ENCODE peak calls at places on chromosome 9, in four cellular contexts. M is Caco-2, A is heart left ventricle, T is heart right ventricle. D is an unnamed sample. For H3K4me1, the result is how much of the 10 kb centered on the place peaks cover.

GRCh38 chr9:123349691-123350480 is 6.1 kb upstream of the CRB2 start:
- DNase-seq in T (no peak), A (peak), M (peak), D (no peak)

GRCh38 chr9:134338394-134339182 is 12.3 kb downstream of the RXRA start:
- DNase-seq in A (no peak), T (no peak), M (no peak), D (no peak)

GRCh38 chr9:120893585-120893857 is 16.5 kb upstream of the PHF19 start:
- DNase-seq in M (no peak), T (no peak), A (no peak), D (no peak)

GRCh38 chr9:118362596-118362995 is 658.4 kb downstream of the TLR4 start:
- DNase-seq in A (no peak), T (no peak), M (no peak), D (no peak)

GRCh38 chr9:130286781-130287428 is 21.3 kb downstream of the HMCN2 start:
- DNase-seq in A (peak), M (no peak), T (no peak), D (no peak)

GRCh38 chr9:135348788-135349150 is 130.8 kb upstream of the PPP1R26 start:
- DNase-seq in M (no peak), A (no peak), T (no peak), D (no peak)

GRCh38 chr9:120331913-120332312 is 248.1 kb downstream of the CDK5RAP2 start:
- DNase-seq in A (no peak), M (no peak), T (no peak), D (no peak)

GRCh38 chr9:134307674-134308638 is 18.3 kb upstream of the RXRA start:
- DNase-seq in T (peak), A (no peak), M (no peak), D (peak)

GRCh38 chr9:87179556-87180340 is 232.4 kb upstream of the GAS1 start:
- DNase-seq in T (no peak), M (no peak), A (no peak), D (no peak)

GRCh38 chr9:91953723-91954122 is 3.7 kb upstream of the ROR2 start:
- DNase-seq in T (no peak), M (no peak), A (no peak), D (no peak)

GRCh38 chr9:121059998-121060636 is 10.0 kb upstream of the C5 start:
- DNase-seq in M (no peak), A (peak), T (no peak), D (no peak)

GRCh38 chr9:33159760-33160127 is 7.4 kb downstream of the B4GALT1 start:
- DNase-seq in T (peak), A (peak), M (no peak), D (peak)

GRCh38 chr9:38000735-38001134 is 68.3 kb downstream of the SHB start:
- DNase-seq in T (no peak), M (no peak), A (no peak), D (no peak)

GRCh38 chr9:33676746-33677505 is 118.4 kb upstream of the PRSS3 start:
- DNase-seq in A (peak), T (peak), M (no peak), D (peak)

GRCh38 chr9:135939351-135940265 is 21.6 kb downstream of the UBAC1 start:
- DNase-seq in M (no peak), A (no peak), T (no peak), D (no peak)

GRCh38 chr9:69136781-69137180 is 37.3 kb upstream of the TJP2 start:
- DNase-seq in T (no peak), M (no peak), A (no peak), D (no peak)

GRCh38 chr9:107389617-107390071 is 99.9 kb downstream of the KLF4 start:
- DNase-seq in M (peak), A (no peak), T (peak), D (peak)

GRCh38 chr9:122222741-122223140 is 6.0 kb downstream of the LHX6 start:
- DNase-seq in M (no peak), T (no peak), A (no peak), D (no peak)

GRCh38 chr9:122221223-122221811 is 7.4 kb downstream of the LHX6 start:
- DNase-seq in A (no peak), M (no peak), T (no peak), D (no peak)

GRCh38 chr9:122218885-122219855 is 9.6 kb downstream of the LHX6 start:
- DNase-seq in A (no peak), M (no peak), T (no peak), D (no peak)

GRCh38 chr9:122219856-122220672 is 8.7 kb downstream of the LHX6 start:
- DNase-seq in T (no peak), A (no peak), M (no peak), D (no peak)

DNA sequence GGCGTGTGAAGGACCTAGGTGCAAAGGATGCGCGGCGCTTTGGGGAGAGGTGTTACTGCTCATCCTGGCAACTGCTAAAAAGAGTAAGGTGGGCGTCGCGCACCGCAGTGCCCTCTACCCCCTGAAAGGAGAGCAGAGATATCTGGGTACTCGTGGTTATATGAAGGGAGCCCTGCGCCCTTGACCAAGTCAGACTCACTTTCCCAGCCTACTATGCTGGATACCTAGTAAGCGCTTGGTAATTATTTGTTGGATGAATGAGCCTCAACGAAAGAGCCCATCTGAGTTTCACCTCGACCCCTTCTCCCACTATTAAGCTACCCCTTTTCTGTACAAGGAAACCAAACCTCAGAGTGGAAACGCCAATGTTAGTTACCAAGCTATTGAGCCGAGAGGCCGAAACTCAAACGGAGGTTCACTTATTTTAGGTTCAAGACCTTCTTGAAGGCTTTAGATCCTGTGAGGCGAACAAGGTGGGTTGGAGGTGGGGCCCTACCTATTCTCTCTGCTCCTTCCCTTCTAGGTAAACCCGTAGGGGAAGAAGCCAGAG is 8.0 kb downstream of the LHX6 start:
- DNase-seq in A (no peak), M (no peak), T (no peak), D (no peak)
- H3K4me3 ChIP-seq in A (no peak), M (no peak), T (no peak), D (peak)

DNA sequence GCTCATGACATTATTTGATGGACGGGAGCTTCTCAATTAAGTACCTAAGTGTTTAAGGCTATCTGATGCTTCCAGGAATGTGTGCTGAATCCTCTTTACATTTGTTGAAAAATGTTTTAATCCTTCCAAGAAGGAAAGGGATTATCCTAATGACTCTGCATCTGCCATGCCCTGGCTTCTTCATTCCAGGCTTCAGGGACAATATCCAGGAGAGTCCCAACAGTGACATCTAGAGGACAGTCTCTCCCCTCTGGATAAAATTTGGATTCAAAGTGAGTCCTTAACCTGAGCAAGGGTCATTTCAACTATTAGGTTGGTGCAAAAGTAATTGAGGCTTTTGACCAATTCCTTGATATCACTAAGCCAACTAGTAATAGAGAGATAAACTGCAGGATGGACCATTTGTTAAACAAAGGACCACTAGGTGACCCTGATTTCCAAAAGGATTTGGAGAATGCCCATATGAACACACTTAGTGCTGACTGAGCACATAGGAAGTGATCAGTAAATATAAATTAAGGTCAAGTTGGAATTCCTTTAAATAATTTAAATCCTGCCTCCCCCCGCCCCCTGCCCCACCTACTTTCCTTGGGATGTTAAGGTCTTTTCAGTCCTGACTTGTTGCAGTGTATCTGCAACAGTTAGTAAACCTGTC is 19.1 kb downstream of the TNFSF8 start:
- DNase-seq in M (no peak), A (no peak), T (no peak), D (no peak)
- H3K4me1 ChIP-seq in M (under half), A (under half), T (under half), D (under half)

GRCh38 chr9:75454043-75454442 is 365.7 kb downstream of the OSTF1 start:
- DNase-seq in A (no peak), T (no peak), M (no peak), D (no peak)

GRCh38 chr9:75451045-75451444 is 362.7 kb downstream of the OSTF1 start:
- DNase-seq in T (no peak), M (no peak), A (no peak), D (no peak)

GRCh38 chr9:75451505-75451904 is 363.2 kb downstream of the OSTF1 start:
- DNase-seq in A (no peak), M (no peak), T (no peak), D (no peak)

GRCh38 chr9:75454891-75455290 is 366.6 kb downstream of the OSTF1 start:
- DNase-seq in T (no peak), M (no peak), A (no peak), D (no peak)

DNA sequence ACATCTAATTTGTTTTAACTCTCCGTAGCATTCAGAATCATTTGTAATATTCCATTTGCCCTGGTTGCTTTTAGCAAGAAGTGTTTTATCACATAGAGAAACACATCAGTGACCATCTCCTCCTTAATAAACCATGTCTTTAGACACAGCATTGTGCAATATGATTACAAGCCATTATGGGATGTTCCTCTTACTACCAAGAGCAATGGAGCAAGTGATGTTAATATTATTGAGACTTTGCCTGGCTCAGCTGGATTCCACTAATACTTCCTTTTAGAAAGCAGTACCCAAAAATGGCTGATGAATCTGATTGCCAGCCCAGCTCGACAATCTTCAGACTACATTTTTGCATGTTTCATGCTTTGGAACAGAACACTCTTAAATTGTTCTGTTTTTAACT is 364.2 kb downstream of the OSTF1 start:
- DNase-seq in A (no peak), T (no peak), M (no peak), D (no peak)
- H3K4me3 ChIP-seq in A (no peak), T (no peak), M (no peak), D (no peak)

GRCh38 chr9:111644195-111644772 is 13.2 kb downstream of the DNAJC25 start:
- DNase-seq in M (peak), A (no peak), T (no peak), D (no peak)

GRCh38 chr9:111646417-111646816 is 15.0 kb upstream of the GNG10 start:
- DNase-seq in A (no peak), M (no peak), T (no peak), D (no peak)

GRCh38 chr9:111645806-111646205 is 14.7 kb downstream of the DNAJC25 start:
- DNase-seq in A (no peak), M (no peak), T (no peak), D (no peak)

GRCh38 chr9:111649016-111649415 is 12.4 kb upstream of the GNG10 start:
- DNase-seq in M (no peak), A (no peak), T (no peak), D (no peak)

GRCh38 chr9:111648066-111648465 is 13.3 kb upstream of the GNG10 start:
- DNase-seq in T (no peak), A (no peak), M (no peak), D (no peak)
- H3K4me1 ChIP-seq in T (under half), A (under half), M (under half), D (under half)